ENCODE peak calls at places on chromosomes 6 and 20, in seven cellular contexts. One of them, this sample, is unnamed.

GRCh38 chr6:17096657-17097056 is 5.2 kb upstream of the STMND1 start:
- DNase-seq in K562: no peak
- DNase-seq in esophagus muscularis mucosa: no peak
- DNase-seq in mammary epithelial cell: no peak
- DNase-seq in fibroblast of the aortic adventitia: no peak
- DNase-seq in stomach: no peak
- DNase-seq in heart left ventricle: no peak
- DNase-seq in this sample: no peak

GRCh38 chr6:129686941-129687627 is 22.9 kb downstream of the ARHGAP18 start:
- DNase-seq in heart left ventricle: no peak
- DNase-seq in stomach: no peak
- DNase-seq in K562: no peak
- DNase-seq in fibroblast of the aortic adventitia: peak
- DNase-seq in esophagus muscularis mucosa: peak
- DNase-seq in mammary epithelial cell: peak
- DNase-seq in this sample: no peak

GRCh38 chr6:79250559-79250958 is 16.1 kb upstream of the HMGN3 start:
- DNase-seq in esophagus muscularis mucosa: no peak
- DNase-seq in heart left ventricle: no peak
- DNase-seq in mammary epithelial cell: no peak
- DNase-seq in stomach: no peak
- DNase-seq in fibroblast of the aortic adventitia: no peak
- DNase-seq in K562: no peak
- DNase-seq in this sample: no peak

GRCh38 chr6:118810420-118811027 is 83.4 kb upstream of the ASF1A start:
- DNase-seq in heart left ventricle: no peak
- DNase-seq in K562: no peak
- DNase-seq in esophagus muscularis mucosa: no peak
- DNase-seq in fibroblast of the aortic adventitia: no peak
- DNase-seq in stomach: peak
- DNase-seq in mammary epithelial cell: no peak
- DNase-seq in this sample: no peak

GRCh38 chr6:11650297-11650696 is 112.7 kb downstream of the TMEM170B start:
- DNase-seq in mammary epithelial cell: no peak
- DNase-seq in heart left ventricle: peak
- DNase-seq in esophagus muscularis mucosa: no peak
- DNase-seq in K562: no peak
- DNase-seq in stomach: no peak
- DNase-seq in fibroblast of the aortic adventitia: peak
- DNase-seq in this sample: no peak

GRCh38 chr20:51326241-51326819 is 216.2 kb downstream of the NFATC2 start:
- DNase-seq in esophagus muscularis mucosa: no peak
- DNase-seq in heart left ventricle: no peak
- DNase-seq in stomach: peak
- DNase-seq in K562: peak
- DNase-seq in fibroblast of the aortic adventitia: peak
- DNase-seq in mammary epithelial cell: no peak
- DNase-seq in this sample: no peak

GRCh38 chr20:52127309-52127708 is 64.3 kb downstream of the ZFP64 start:
- DNase-seq in stomach: no peak
- DNase-seq in mammary epithelial cell: no peak
- DNase-seq in fibroblast of the aortic adventitia: no peak
- DNase-seq in K562: no peak
- DNase-seq in esophagus muscularis mucosa: no peak
- DNase-seq in heart left ventricle: no peak
- DNase-seq in this sample: no peak

GRCh38 chr6:41331401-41332150 is 3.8 kb upstream of the NCR2 start:
- DNase-seq in K562: no peak
- DNase-seq in fibroblast of the aortic adventitia: no peak
- DNase-seq in heart left ventricle: no peak
- DNase-seq in esophagus muscularis mucosa: peak
- DNase-seq in mammary epithelial cell: no peak
- DNase-seq in stomach: no peak
- DNase-seq in this sample: no peak

GRCh38 chr20:44083220-44083933 is 103.6 kb downstream of the JPH2 start:
- DNase-seq in stomach: no peak
- DNase-seq in heart left ventricle: peak
- DNase-seq in mammary epithelial cell: peak
- DNase-seq in fibroblast of the aortic adventitia: peak
- DNase-seq in esophagus muscularis mucosa: no peak
- DNase-seq in K562: no peak
- DNase-seq in this sample: peak

GRCh38 chr20:17226410-17227198 is at the start of gene PCSK2:
- DNase-seq in fibroblast of the aortic adventitia: peak
- DNase-seq in esophagus muscularis mucosa: no peak
- DNase-seq in stomach: peak
- DNase-seq in K562: peak
- DNase-seq in heart left ventricle: no peak
- DNase-seq in mammary epithelial cell: peak
- DNase-seq in this sample: no peak

GRCh38 chr6:105301072-105301503 is 101.8 kb downstream of the PREP start:
- DNase-seq in stomach: no peak
- DNase-seq in mammary epithelial cell: no peak
- DNase-seq in heart left ventricle: peak
- DNase-seq in K562: no peak
- DNase-seq in esophagus muscularis mucosa: no peak
- DNase-seq in fibroblast of the aortic adventitia: peak
- DNase-seq in this sample: no peak

GRCh38 chr6:43771210-43771857 is 1.3 kb downstream of the VEGFA start:
- DNase-seq in stomach: peak
- DNase-seq in mammary epithelial cell: peak
- DNase-seq in esophagus muscularis mucosa: no peak
- DNase-seq in fibroblast of the aortic adventitia: peak
- DNase-seq in heart left ventricle: peak
- DNase-seq in K562: peak
- DNase-seq in this sample: no peak

GRCh38 chr6:169881976-169882375 is 130.6 kb downstream of the ERMARD start:
- DNase-seq in stomach: no peak
- DNase-seq in esophagus muscularis mucosa: no peak
- DNase-seq in heart left ventricle: no peak
- DNase-seq in mammary epithelial cell: no peak
- DNase-seq in fibroblast of the aortic adventitia: no peak
- DNase-seq in K562: no peak
- DNase-seq in this sample: no peak

GRCh38 chr6:96582457-96582856 is 19.5 kb downstream of the FHL5 start:
- DNase-seq in heart left ventricle: no peak
- DNase-seq in mammary epithelial cell: no peak
- DNase-seq in stomach: no peak
- DNase-seq in K562: no peak
- DNase-seq in fibroblast of the aortic adventitia: no peak
- DNase-seq in esophagus muscularis mucosa: no peak
- DNase-seq in this sample: no peak

GRCh38 chr6:56624728-56625069 is 18.0 kb downstream of the DST start:
- DNase-seq in esophagus muscularis mucosa: no peak
- DNase-seq in heart left ventricle: no peak
- DNase-seq in K562: no peak
- DNase-seq in stomach: no peak
- DNase-seq in mammary epithelial cell: no peak
- DNase-seq in fibroblast of the aortic adventitia: no peak
- DNase-seq in this sample: no peak

GRCh38 chr6:13710552-13711383 is 867 bp downstream of the RANBP9 start:
- DNase-seq in fibroblast of the aortic adventitia: no peak
- DNase-seq in esophagus muscularis mucosa: no peak
- DNase-seq in K562: peak
- DNase-seq in heart left ventricle: peak
- DNase-seq in mammary epithelial cell: peak
- DNase-seq in stomach: peak
- DNase-seq in this sample: no peak

GRCh38 chr6:133435065-133435728 is 194.0 kb downstream of the EYA4 start:
- DNase-seq in fibroblast of the aortic adventitia: no peak
- DNase-seq in mammary epithelial cell: no peak
- DNase-seq in stomach: no peak
- DNase-seq in esophagus muscularis mucosa: no peak
- DNase-seq in K562: no peak
- DNase-seq in heart left ventricle: peak
- DNase-seq in this sample: no peak
- H3K4me3 ChIP-seq in fibroblast of the aortic adventitia: no peak
- H3K4me3 ChIP-seq in mammary epithelial cell: no peak
- H3K4me3 ChIP-seq in stomach: no peak
- H3K4me3 ChIP-seq in esophagus muscularis mucosa: no peak
- H3K4me3 ChIP-seq in K562: no peak
- H3K4me3 ChIP-seq in heart left ventricle: no peak
- H3K4me3 ChIP-seq in this sample: no peak

DNA sequence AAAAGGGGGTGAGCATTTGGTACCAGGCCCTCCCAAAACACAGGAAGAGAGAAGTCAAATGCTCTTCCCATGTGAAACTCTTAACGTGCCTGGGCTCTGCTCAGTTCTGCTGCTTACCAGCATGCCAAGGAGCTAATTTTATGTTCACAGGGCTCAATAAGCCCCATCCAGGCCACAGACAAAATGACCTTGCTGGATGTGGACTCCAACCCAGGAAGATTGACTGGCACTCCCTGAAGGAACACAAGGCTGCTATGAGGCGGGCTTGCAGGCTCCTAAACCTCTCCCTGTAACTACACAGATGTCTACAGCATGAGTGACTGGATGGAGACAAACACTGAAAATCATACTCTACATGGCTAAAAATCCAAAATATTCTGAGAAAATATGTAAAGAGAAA is 50.6 kb downstream of the CHD6 start:
- DNase-seq in esophagus muscularis mucosa: no peak
- DNase-seq in fibroblast of the aortic adventitia: no peak
- DNase-seq in stomach: no peak
- DNase-seq in K562: no peak
- DNase-seq in heart left ventricle: no peak
- DNase-seq in mammary epithelial cell: no peak
- DNase-seq in this sample: no peak
- TF ChIP-seq CTCF in esophagus muscularis mucosa: no peak
- TF ChIP-seq CTCF in fibroblast of the aortic adventitia: no peak
- TF ChIP-seq CTCF in stomach: no peak
- TF ChIP-seq CTCF in K562: no peak
- TF ChIP-seq CTCF in heart left ventricle: no peak
- TF ChIP-seq CTCF in mammary epithelial cell: no peak
- TF ChIP-seq CTCF in this sample: no peak

GRCh38 chr6:32255212-32256153 is 31.6 kb upstream of the NOTCH4 start:
- DNase-seq in stomach: peak
- DNase-seq in K562: peak
- DNase-seq in mammary epithelial cell: peak
- DNase-seq in fibroblast of the aortic adventitia: peak
- DNase-seq in heart left ventricle: peak
- DNase-seq in esophagus muscularis mucosa: peak
- DNase-seq in this sample: peak
- H3K4me3 ChIP-seq in stomach: peak
- H3K4me3 ChIP-seq in K562: peak
- H3K4me3 ChIP-seq in mammary epithelial cell: peak
- H3K4me3 ChIP-seq in fibroblast of the aortic adventitia: peak
- H3K4me3 ChIP-seq in heart left ventricle: peak
- H3K4me3 ChIP-seq in esophagus muscularis mucosa: peak
- H3K4me3 ChIP-seq in this sample: peak

GRCh38 chr6:90694802-90695201 is 107.9 kb upstream of the MAP3K7 start:
- DNase-seq in heart left ventricle: no peak
- DNase-seq in K562: no peak
- DNase-seq in stomach: no peak
- DNase-seq in esophagus muscularis mucosa: no peak
- DNase-seq in fibroblast of the aortic adventitia: no peak
- DNase-seq in mammary epithelial cell: no peak
- DNase-seq in this sample: no peak
- TF ChIP-seq CTCF in heart left ventricle: no peak
- TF ChIP-seq CTCF in K562: no peak
- TF ChIP-seq CTCF in stomach: no peak
- TF ChIP-seq CTCF in esophagus muscularis mucosa: no peak
- TF ChIP-seq CTCF in fibroblast of the aortic adventitia: no peak
- TF ChIP-seq CTCF in mammary epithelial cell: no peak
- TF ChIP-seq CTCF in this sample: no peak

GRCh38 chr20:20366896-20367680 is 816 bp upstream of the INSM1 start:
- DNase-seq in heart left ventricle: no peak
- DNase-seq in stomach: no peak
- DNase-seq in fibroblast of the aortic adventitia: no peak
- DNase-seq in esophagus muscularis mucosa: no peak
- DNase-seq in K562: no peak
- DNase-seq in mammary epithelial cell: no peak
- DNase-seq in this sample: no peak

GRCh38 chr20:20366551-20366895 is 1.4 kb upstream of the INSM1 start:
- DNase-seq in K562: no peak
- DNase-seq in esophagus muscularis mucosa: no peak
- DNase-seq in mammary epithelial cell: no peak
- DNase-seq in heart left ventricle: no peak
- DNase-seq in fibroblast of the aortic adventitia: no peak
- DNase-seq in stomach: no peak
- DNase-seq in this sample: no peak

GRCh38 chr20:20364747-20365558 is 3.0 kb upstream of the INSM1 start:
- DNase-seq in mammary epithelial cell: no peak
- DNase-seq in K562: no peak
- DNase-seq in fibroblast of the aortic adventitia: no peak
- DNase-seq in esophagus muscularis mucosa: peak
- DNase-seq in heart left ventricle: no peak
- DNase-seq in stomach: no peak
- DNase-seq in this sample: no peak

GRCh38 chr20:20364016-20364746 is 3.7 kb upstream of the INSM1 start:
- DNase-seq in esophagus muscularis mucosa: peak
- DNase-seq in K562: no peak
- DNase-seq in fibroblast of the aortic adventitia: no peak
- DNase-seq in heart left ventricle: no peak
- DNase-seq in stomach: no peak
- DNase-seq in mammary epithelial cell: no peak
- DNase-seq in this sample: no peak

GRCh38 chr20:20365593-20365992 is 2.3 kb upstream of the INSM1 start:
- DNase-seq in K562: peak
- DNase-seq in mammary epithelial cell: no peak
- DNase-seq in stomach: no peak
- DNase-seq in heart left ventricle: no peak
- DNase-seq in esophagus muscularis mucosa: no peak
- DNase-seq in fibroblast of the aortic adventitia: no peak
- DNase-seq in this sample: no peak
- H3K4me3 ChIP-seq in K562: no peak
- H3K4me3 ChIP-seq in mammary epithelial cell: no peak
- H3K4me3 ChIP-seq in stomach: no peak
- H3K4me3 ChIP-seq in heart left ventricle: no peak
- H3K4me3 ChIP-seq in esophagus muscularis mucosa: no peak
- H3K4me3 ChIP-seq in fibroblast of the aortic adventitia: no peak
- H3K4me3 ChIP-seq in this sample: no peak

GRCh38 chr20:34709836-34710567 is 5.9 kb downstream of the TP53INP2 start:
- DNase-seq in heart left ventricle: peak
- DNase-seq in mammary epithelial cell: no peak
- DNase-seq in esophagus muscularis mucosa: no peak
- DNase-seq in fibroblast of the aortic adventitia: peak
- DNase-seq in K562: peak
- DNase-seq in stomach: peak
- DNase-seq in this sample: no peak
- TF ChIP-seq CTCF in heart left ventricle: no peak
- TF ChIP-seq CTCF in mammary epithelial cell: no peak
- TF ChIP-seq CTCF in esophagus muscularis mucosa: no peak
- TF ChIP-seq CTCF in fibroblast of the aortic adventitia: no peak
- TF ChIP-seq CTCF in K562: no peak
- TF ChIP-seq CTCF in stomach: no peak
- TF ChIP-seq CTCF in this sample: peak

DNA sequence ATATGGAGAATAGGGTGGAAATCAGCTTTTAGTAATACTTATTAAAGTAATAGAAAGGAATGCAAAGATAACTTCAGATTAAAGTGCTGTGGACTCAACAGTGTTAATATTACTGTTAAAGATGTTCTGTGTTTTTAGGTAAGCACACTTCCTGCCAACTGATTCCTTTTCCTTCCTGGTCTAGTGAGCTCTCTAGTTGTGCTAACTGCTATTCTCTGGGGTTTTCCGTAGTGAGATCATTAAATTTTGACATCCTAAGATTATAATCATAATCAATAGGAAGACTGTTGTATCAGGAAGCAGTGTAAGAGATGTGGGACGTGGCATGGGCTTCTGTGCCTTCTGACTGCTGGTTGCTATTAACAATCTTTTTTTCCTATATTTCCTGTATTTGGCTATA is 1.2 kb upstream of the TMEM217 start:
- DNase-seq in esophagus muscularis mucosa: no peak
- DNase-seq in stomach: no peak
- DNase-seq in K562: no peak
- DNase-seq in heart left ventricle: no peak
- DNase-seq in mammary epithelial cell: peak
- DNase-seq in fibroblast of the aortic adventitia: peak
- DNase-seq in this sample: no peak
- H3K4me3 ChIP-seq in esophagus muscularis mucosa: no peak
- H3K4me3 ChIP-seq in stomach: no peak
- H3K4me3 ChIP-seq in K562: peak
- H3K4me3 ChIP-seq in heart left ventricle: no peak
- H3K4me3 ChIP-seq in mammary epithelial cell: no peak
- H3K4me3 ChIP-seq in fibroblast of the aortic adventitia: peak
- H3K4me3 ChIP-seq in this sample: peak